ENCODE peak calls at places on chromosomes 11 and 22, in nine cellular contexts. One of them, this sample, is unnamed.

GRCh38 chr11:134572741-134573675 is 161.0 kb upstream of the B3GAT1 start:
- DNase-seq in DND-41: peak; percentile 2
- DNase-seq in mammary epithelial cell: no peak
- DNase-seq in upper lobe of right lung: no peak
- DNase-seq in left ventricle myocardium inferior: no peak
- DNase-seq in astrocyte of the cerebellum: no peak
- DNase-seq in Peyer's patch: no peak
- DNase-seq in fibroblast of the aortic adventitia: no peak
- DNase-seq in fibroblast of mammary gland: no peak
- DNase-seq in this sample: no peak

GRCh38 chr22:49259870-49260615 is 567.6 kb downstream of the BRD1 start:
- DNase-seq in DND-41: no peak
- DNase-seq in mammary epithelial cell: no peak
- DNase-seq in upper lobe of right lung: no peak
- DNase-seq in left ventricle myocardium inferior: no peak
- DNase-seq in astrocyte of the cerebellum: no peak
- DNase-seq in Peyer's patch: no peak
- DNase-seq in fibroblast of the aortic adventitia: no peak
- DNase-seq in fibroblast of mammary gland: no peak
- DNase-seq in this sample: no peak

GRCh38 chr11:120182790-120183491 is 27.9 kb upstream of the OAF start:
- DNase-seq in DND-41: no peak
- DNase-seq in mammary epithelial cell: no peak
- DNase-seq in upper lobe of right lung: peak; percentile 52
- DNase-seq in left ventricle myocardium inferior: peak; percentile 53
- DNase-seq in astrocyte of the cerebellum: no peak
- DNase-seq in Peyer's patch: peak; percentile 86
- DNase-seq in fibroblast of the aortic adventitia: peak; percentile 53
- DNase-seq in fibroblast of mammary gland: peak; percentile 72
- DNase-seq in this sample: no peak

GRCh38 chr11:120108154-120108784 is 29.6 kb downstream of the TRIM29 start:
- DNase-seq in DND-41: peak; percentile 65
- DNase-seq in mammary epithelial cell: peak; percentile 50
- DNase-seq in upper lobe of right lung: peak; percentile 78
- DNase-seq in left ventricle myocardium inferior: peak; percentile 62
- DNase-seq in astrocyte of the cerebellum: peak; percentile 4
- DNase-seq in Peyer's patch: peak; percentile 82
- DNase-seq in fibroblast of the aortic adventitia: peak; percentile 55
- DNase-seq in fibroblast of mammary gland: peak; percentile 44
- DNase-seq in this sample: peak; percentile 56

GRCh38 chr11:109547356-109548027 is 125.5 kb downstream of the C11orf87 start:
- DNase-seq in DND-41: no peak
- DNase-seq in mammary epithelial cell: peak; percentile 42
- DNase-seq in upper lobe of right lung: no peak
- DNase-seq in left ventricle myocardium inferior: no peak
- DNase-seq in astrocyte of the cerebellum: peak; percentile 64
- DNase-seq in Peyer's patch: no peak
- DNase-seq in fibroblast of the aortic adventitia: peak; percentile 83
- DNase-seq in fibroblast of mammary gland: peak; percentile 49
- DNase-seq in this sample: peak; percentile 78

GRCh38 chr11:116117326-116118137 is 613.3 kb upstream of the CADM1 start:
- DNase-seq in DND-41: no peak
- DNase-seq in mammary epithelial cell: no peak
- DNase-seq in upper lobe of right lung: no peak
- DNase-seq in left ventricle myocardium inferior: no peak
- DNase-seq in astrocyte of the cerebellum: no peak
- DNase-seq in Peyer's patch: no peak
- DNase-seq in fibroblast of the aortic adventitia: no peak
- DNase-seq in fibroblast of mammary gland: no peak
- DNase-seq in this sample: no peak

GRCh38 chr11:125517116-125517804 is 21.2 kb upstream of the FEZ1 start:
- DNase-seq in DND-41: peak; percentile 20
- DNase-seq in mammary epithelial cell: no peak
- DNase-seq in upper lobe of right lung: no peak
- DNase-seq in left ventricle myocardium inferior: no peak
- DNase-seq in astrocyte of the cerebellum: peak; percentile 75
- DNase-seq in Peyer's patch: no peak
- DNase-seq in fibroblast of the aortic adventitia: peak; percentile 86
- DNase-seq in fibroblast of mammary gland: peak; percentile 63
- DNase-seq in this sample: peak; percentile 90

GRCh38 chr11:5891216-5891800 is 1.7 kb upstream of the OR52E5 start:
- DNase-seq in DND-41: no peak
- DNase-seq in mammary epithelial cell: peak; percentile 6
- DNase-seq in upper lobe of right lung: no peak
- DNase-seq in left ventricle myocardium inferior: no peak
- DNase-seq in astrocyte of the cerebellum: no peak
- DNase-seq in Peyer's patch: no peak
- DNase-seq in fibroblast of the aortic adventitia: peak; percentile 33
- DNase-seq in fibroblast of mammary gland: peak; percentile 15
- DNase-seq in this sample: peak; percentile 29

GRCh38 chr11:65887723-65888162 is 528 bp downstream of the FIBP start:
- DNase-seq in DND-41: peak; percentile 32
- DNase-seq in mammary epithelial cell: peak; percentile 72
- DNase-seq in upper lobe of right lung: no peak
- DNase-seq in left ventricle myocardium inferior: no peak
- DNase-seq in astrocyte of the cerebellum: no peak
- DNase-seq in Peyer's patch: no peak
- DNase-seq in fibroblast of the aortic adventitia: no peak
- DNase-seq in fibroblast of mammary gland: peak; percentile 57
- DNase-seq in this sample: no peak

GRCh38 chr11:65892661-65893317 is 2.3 kb downstream of the CCDC85B start:
- DNase-seq in DND-41: no peak
- DNase-seq in mammary epithelial cell: no peak
- DNase-seq in upper lobe of right lung: no peak
- DNase-seq in left ventricle myocardium inferior: no peak
- DNase-seq in astrocyte of the cerebellum: no peak
- DNase-seq in Peyer's patch: no peak
- DNase-seq in fibroblast of the aortic adventitia: no peak
- DNase-seq in fibroblast of mammary gland: no peak
- DNase-seq in this sample: no peak

GRCh38 chr11:65891180-65892136 is 985 bp downstream of the CCDC85B start:
- DNase-seq in DND-41: peak; percentile 38
- DNase-seq in mammary epithelial cell: no peak
- DNase-seq in upper lobe of right lung: no peak
- DNase-seq in left ventricle myocardium inferior: peak; percentile 64
- DNase-seq in astrocyte of the cerebellum: no peak
- DNase-seq in Peyer's patch: no peak
- DNase-seq in fibroblast of the aortic adventitia: no peak
- DNase-seq in fibroblast of mammary gland: peak; percentile 47
- DNase-seq in this sample: peak; percentile 59

GRCh38 chr11:65888163-65888814 is at the start of gene FIBP:
- DNase-seq in DND-41: peak; percentile 98
- DNase-seq in mammary epithelial cell: peak; percentile 95
- DNase-seq in upper lobe of right lung: peak; percentile 99
- DNase-seq in left ventricle myocardium inferior: peak; percentile 98
- DNase-seq in astrocyte of the cerebellum: peak; percentile 89
- DNase-seq in Peyer's patch: peak; percentile 98
- DNase-seq in fibroblast of the aortic adventitia: peak; percentile 95
- DNase-seq in fibroblast of mammary gland: peak; percentile 95
- DNase-seq in this sample: peak; percentile 97

DNA sequence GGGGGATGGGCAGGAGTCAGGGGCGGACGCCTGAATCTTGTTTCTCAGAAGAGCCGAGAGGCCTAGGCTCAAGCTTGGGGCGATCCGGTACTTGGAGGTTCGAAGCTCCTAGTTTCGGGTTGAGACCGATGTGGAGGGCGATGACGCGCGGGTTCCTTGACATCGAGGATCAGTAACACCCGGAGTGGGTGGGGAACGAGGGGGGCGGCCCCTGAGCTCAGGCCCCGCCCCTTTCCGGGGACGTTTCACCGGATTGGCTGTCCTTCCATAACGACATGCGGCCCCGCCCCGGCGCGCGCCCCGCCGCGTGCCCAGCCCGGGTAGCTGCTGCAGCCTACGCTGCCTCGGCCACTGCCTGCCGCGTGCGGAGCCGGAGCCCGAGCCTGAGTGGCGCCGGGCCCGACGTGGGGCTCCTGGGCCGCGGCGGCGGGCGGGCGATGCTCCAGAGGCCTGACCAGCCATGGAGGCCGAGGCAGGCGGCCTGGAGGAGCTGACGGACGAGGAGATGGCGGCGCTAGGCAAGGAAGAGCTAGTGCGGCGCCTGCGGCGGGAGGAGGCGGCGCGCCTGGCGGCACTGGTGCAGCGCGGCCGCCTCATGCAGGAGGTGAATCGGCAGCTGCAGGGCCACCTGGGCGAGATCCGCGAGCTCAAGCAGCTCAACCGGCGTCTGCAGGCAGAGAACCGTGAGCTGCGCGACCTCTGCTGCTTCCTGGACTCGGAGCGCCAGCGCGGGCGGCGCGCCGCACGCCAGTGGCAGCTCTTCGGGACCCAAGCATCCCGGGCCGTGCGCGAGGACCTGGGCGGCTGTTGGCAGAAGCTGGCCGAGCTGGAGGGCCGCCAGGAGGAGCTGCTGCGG is at the start of gene CCDC85B:
- DNase-seq in DND-41: peak; percentile 98
- DNase-seq in mammary epithelial cell: peak; percentile 96
- DNase-seq in upper lobe of right lung: peak; percentile 99
- DNase-seq in left ventricle myocardium inferior: peak; percentile 99
- DNase-seq in astrocyte of the cerebellum: peak; percentile 81
- DNase-seq in Peyer's patch: peak; percentile 100
- DNase-seq in fibroblast of the aortic adventitia: peak; percentile 95
- DNase-seq in fibroblast of mammary gland: peak; percentile 95
- DNase-seq in this sample: peak; percentile 96
- TF ChIP-seq CTCF in DND-41: no peak
- TF ChIP-seq CTCF in mammary epithelial cell: no peak
- TF ChIP-seq CTCF in upper lobe of right lung: no peak
- TF ChIP-seq CTCF in left ventricle myocardium inferior: peak; percentile 35
- TF ChIP-seq CTCF in astrocyte of the cerebellum: peak; percentile 4
- TF ChIP-seq CTCF in Peyer's patch: no peak
- TF ChIP-seq CTCF in fibroblast of the aortic adventitia: no peak
- TF ChIP-seq CTCF in fibroblast of mammary gland: no peak
- TF ChIP-seq CTCF in this sample: no peak

GRCh38 chr22:44678245-44678979 is 23.6 kb upstream of the PRR5 start:
- DNase-seq in DND-41: no peak
- DNase-seq in mammary epithelial cell: no peak
- DNase-seq in upper lobe of right lung: no peak
- DNase-seq in left ventricle myocardium inferior: no peak
- DNase-seq in astrocyte of the cerebellum: no peak
- DNase-seq in Peyer's patch: no peak
- DNase-seq in fibroblast of the aortic adventitia: no peak
- DNase-seq in fibroblast of mammary gland: no peak
- DNase-seq in this sample: no peak

GRCh38 chr22:44676441-44677298 is 25.3 kb upstream of the PRR5 start:
- DNase-seq in DND-41: no peak
- DNase-seq in mammary epithelial cell: no peak
- DNase-seq in upper lobe of right lung: no peak
- DNase-seq in left ventricle myocardium inferior: no peak
- DNase-seq in astrocyte of the cerebellum: no peak
- DNase-seq in Peyer's patch: peak; percentile 86
- DNase-seq in fibroblast of the aortic adventitia: no peak
- DNase-seq in fibroblast of mammary gland: no peak
- DNase-seq in this sample: no peak

GRCh38 chr22:44678980-44679647 is 22.9 kb upstream of the PRR5 start:
- DNase-seq in DND-41: no peak
- DNase-seq in mammary epithelial cell: no peak
- DNase-seq in upper lobe of right lung: no peak
- DNase-seq in left ventricle myocardium inferior: no peak
- DNase-seq in astrocyte of the cerebellum: no peak
- DNase-seq in Peyer's patch: no peak
- DNase-seq in fibroblast of the aortic adventitia: no peak
- DNase-seq in fibroblast of mammary gland: no peak
- DNase-seq in this sample: no peak

GRCh38 chr22:44680058-44680457 is 21.9 kb upstream of the PRR5 start:
- DNase-seq in DND-41: peak; percentile 46
- DNase-seq in mammary epithelial cell: no peak
- DNase-seq in upper lobe of right lung: no peak
- DNase-seq in left ventricle myocardium inferior: no peak
- DNase-seq in astrocyte of the cerebellum: no peak
- DNase-seq in Peyer's patch: no peak
- DNase-seq in fibroblast of the aortic adventitia: no peak
- DNase-seq in fibroblast of mammary gland: no peak
- DNase-seq in this sample: no peak

DNA sequence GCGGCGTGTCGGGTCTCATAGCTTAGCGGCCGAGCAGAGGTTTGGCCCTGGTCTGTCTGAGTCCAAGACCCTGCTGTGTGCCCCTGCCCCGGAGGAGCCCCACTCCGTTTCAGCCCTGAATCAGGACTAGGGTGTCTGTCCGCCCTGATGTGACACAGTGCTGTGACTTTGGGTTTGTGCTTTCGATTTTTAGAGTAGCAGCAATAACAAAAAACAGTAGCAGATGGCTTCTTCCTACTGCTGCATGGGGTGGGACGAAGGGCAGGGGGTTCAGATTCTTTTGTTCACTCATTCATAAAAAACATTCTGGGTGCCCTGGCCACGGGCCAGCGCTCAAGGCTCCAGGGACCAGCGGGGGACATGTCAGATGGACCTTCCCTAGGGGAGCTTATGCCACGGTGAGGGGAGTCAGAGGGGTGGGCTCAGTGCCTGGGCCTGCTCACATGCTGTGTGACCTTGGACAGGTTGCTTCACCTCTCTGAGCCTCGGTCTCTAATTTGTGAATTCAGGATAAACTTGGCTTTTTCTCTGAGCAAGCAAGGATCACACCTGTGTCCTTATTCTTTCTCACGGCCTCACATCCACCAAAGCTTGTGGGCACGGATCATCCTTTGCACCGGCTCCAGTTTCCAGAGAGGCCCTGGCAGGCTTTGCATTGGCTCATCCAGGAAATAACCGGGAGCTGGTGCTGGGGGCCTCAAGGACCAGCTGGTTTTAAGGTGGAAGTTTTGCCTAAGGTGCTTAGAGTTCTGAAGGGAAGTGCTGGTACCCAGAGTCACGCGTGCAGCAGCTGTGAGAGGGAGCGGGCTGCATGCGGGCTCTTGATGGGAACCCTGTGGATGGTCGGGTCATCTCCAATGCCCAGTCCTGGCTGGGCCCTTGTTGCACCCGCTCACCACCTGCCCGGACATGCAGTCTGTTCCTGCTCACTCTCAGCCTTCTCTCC is 24.4 kb upstream of the PRR5 start:
- DNase-seq in DND-41: no peak
- DNase-seq in mammary epithelial cell: peak; percentile 19
- DNase-seq in upper lobe of right lung: no peak
- DNase-seq in left ventricle myocardium inferior: no peak
- DNase-seq in astrocyte of the cerebellum: no peak
- DNase-seq in Peyer's patch: no peak
- DNase-seq in fibroblast of the aortic adventitia: no peak
- DNase-seq in fibroblast of mammary gland: no peak
- DNase-seq in this sample: no peak
- H3K4me3 ChIP-seq in DND-41: no peak overlapping the region
- H3K4me3 ChIP-seq in mammary epithelial cell: no peak overlapping the region
- H3K4me3 ChIP-seq in upper lobe of right lung: no peak overlapping the region
- H3K4me3 ChIP-seq in left ventricle myocardium inferior: no peak overlapping the region
- H3K4me3 ChIP-seq in astrocyte of the cerebellum: no peak overlapping the region
- H3K4me3 ChIP-seq in Peyer's patch: peak overlapping the region; percentile 11
- H3K4me3 ChIP-seq in fibroblast of the aortic adventitia: no peak overlapping the region
- H3K4me3 ChIP-seq in fibroblast of mammary gland: no peak overlapping the region
- H3K4me3 ChIP-seq in this sample: no peak overlapping the region

GRCh38 chr22:46666577-46667244 is 46.5 kb downstream of the GRAMD4 start:
- DNase-seq in DND-41: no peak
- DNase-seq in mammary epithelial cell: no peak
- DNase-seq in upper lobe of right lung: no peak
- DNase-seq in left ventricle myocardium inferior: no peak
- DNase-seq in astrocyte of the cerebellum: no peak
- DNase-seq in Peyer's patch: no peak
- DNase-seq in fibroblast of the aortic adventitia: no peak
- DNase-seq in fibroblast of mammary gland: no peak
- DNase-seq in this sample: no peak

GRCh38 chr22:46665751-46666280 is 45.6 kb downstream of the GRAMD4 start:
- DNase-seq in DND-41: no peak
- DNase-seq in mammary epithelial cell: no peak
- DNase-seq in upper lobe of right lung: no peak
- DNase-seq in left ventricle myocardium inferior: no peak
- DNase-seq in astrocyte of the cerebellum: no peak
- DNase-seq in Peyer's patch: no peak
- DNase-seq in fibroblast of the aortic adventitia: no peak
- DNase-seq in fibroblast of mammary gland: no peak
- DNase-seq in this sample: no peak

GRCh38 chr22:46669201-46669600 is 49.0 kb downstream of the GRAMD4 start:
- DNase-seq in DND-41: no peak
- DNase-seq in mammary epithelial cell: no peak
- DNase-seq in upper lobe of right lung: no peak
- DNase-seq in left ventricle myocardium inferior: no peak
- DNase-seq in astrocyte of the cerebellum: no peak
- DNase-seq in Peyer's patch: no peak
- DNase-seq in fibroblast of the aortic adventitia: no peak
- DNase-seq in fibroblast of mammary gland: no peak
- DNase-seq in this sample: no peak

GRCh38 chr22:46667245-46667623 is 47.0 kb downstream of the GRAMD4 start:
- DNase-seq in DND-41: no peak
- DNase-seq in mammary epithelial cell: no peak
- DNase-seq in upper lobe of right lung: no peak
- DNase-seq in left ventricle myocardium inferior: no peak
- DNase-seq in astrocyte of the cerebellum: no peak
- DNase-seq in Peyer's patch: no peak
- DNase-seq in fibroblast of the aortic adventitia: no peak
- DNase-seq in fibroblast of mammary gland: no peak
- DNase-seq in this sample: no peak

DNA sequence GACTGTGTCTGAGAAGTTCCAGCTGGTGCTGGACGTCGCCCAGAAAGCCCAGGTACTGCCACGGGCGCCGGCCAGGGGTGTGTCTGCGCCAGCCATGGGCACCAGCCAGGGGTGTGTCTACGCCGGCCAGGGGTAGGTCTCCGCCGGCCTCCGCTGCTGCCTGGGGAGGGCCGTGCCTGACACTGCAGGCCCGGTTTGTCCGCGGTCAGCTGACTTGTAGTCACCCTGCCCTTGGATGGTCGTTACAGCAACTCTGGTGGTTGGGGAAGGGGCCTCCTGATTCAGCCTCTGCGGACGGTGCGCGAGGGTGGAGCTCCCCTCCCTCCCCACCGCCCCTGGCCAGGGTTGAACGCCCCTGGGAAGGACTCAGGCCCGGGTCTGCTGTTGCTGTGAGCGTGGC is 47.9 kb downstream of the GRAMD4 start:
- DNase-seq in DND-41: no peak
- DNase-seq in mammary epithelial cell: no peak
- DNase-seq in upper lobe of right lung: no peak
- DNase-seq in left ventricle myocardium inferior: no peak
- DNase-seq in astrocyte of the cerebellum: no peak
- DNase-seq in Peyer's patch: no peak
- DNase-seq in fibroblast of the aortic adventitia: no peak
- DNase-seq in fibroblast of mammary gland: no peak
- DNase-seq in this sample: no peak
- TF ChIP-seq CTCF in DND-41: no peak
- TF ChIP-seq CTCF in mammary epithelial cell: no peak
- TF ChIP-seq CTCF in upper lobe of right lung: no peak
- TF ChIP-seq CTCF in left ventricle myocardium inferior: no peak
- TF ChIP-seq CTCF in astrocyte of the cerebellum: no peak
- TF ChIP-seq CTCF in Peyer's patch: no peak
- TF ChIP-seq CTCF in fibroblast of the aortic adventitia: no peak
- TF ChIP-seq CTCF in fibroblast of mammary gland: no peak
- TF ChIP-seq CTCF in this sample: no peak

GRCh38 chr11:24634606-24635160 is 137.8 kb downstream of the LUZP2 start:
- DNase-seq in DND-41: no peak
- DNase-seq in mammary epithelial cell: no peak
- DNase-seq in upper lobe of right lung: no peak
- DNase-seq in left ventricle myocardium inferior: no peak
- DNase-seq in astrocyte of the cerebellum: no peak
- DNase-seq in Peyer's patch: no peak
- DNase-seq in fibroblast of the aortic adventitia: no peak
- DNase-seq in fibroblast of mammary gland: no peak
- DNase-seq in this sample: no peak
- H3K4me3 ChIP-seq in DND-41: no peak overlapping the region
- H3K4me3 ChIP-seq in mammary epithelial cell: no peak overlapping the region
- H3K4me3 ChIP-seq in upper lobe of right lung: no peak overlapping the region
- H3K4me3 ChIP-seq in left ventricle myocardium inferior: no peak overlapping the region
- H3K4me3 ChIP-seq in astrocyte of the cerebellum: no peak overlapping the region
- H3K4me3 ChIP-seq in Peyer's patch: no peak overlapping the region
- H3K4me3 ChIP-seq in fibroblast of the aortic adventitia: no peak overlapping the region
- H3K4me3 ChIP-seq in fibroblast of mammary gland: no peak overlapping the region
- H3K4me3 ChIP-seq in this sample: no peak overlapping the region

This sample was measured in fibroblast of pulmonary artery.